ENCODE peak calls at places on chromosomes 3 and 15, in six cellular contexts. R, O, L, V, C and I are unnamed samples.

GRCh38 chr3:15331606-15332404 is 581 bp downstream of the SH3BP5 start:
- DNase-seq in O (no peak), V (no peak), C (no peak), R (peak), L (peak), I (peak)

GRCh38 chr3:188624384-188624783 is 470.4 kb downstream of the LPP start:
- DNase-seq in L (no peak), V (no peak), O (no peak), C (peak), R (no peak), I (no peak)

GRCh38 chr15:100731259-100732156 is 129.1 kb downstream of the ASB7 start:
- DNase-seq in V (no peak), R (no peak), L (no peak), O (no peak), C (no peak), I (no peak)

GRCh38 chr3:187920871-187921270 is 175.6 kb upstream of the BCL6 start:
- DNase-seq in V (no peak), L (no peak), C (peak), O (no peak), R (no peak), I (no peak)

GRCh38 chr15:50114381-50114780 is 4.7 kb downstream of the ATP8B4 start:
- DNase-seq in R (no peak), L (no peak), V (no peak), O (no peak), C (no peak), I (no peak)

GRCh38 chr3:187989458-187990153 is 164.4 kb upstream of the LPP start:
- DNase-seq in C (no peak), L (no peak), V (peak), O (no peak), R (no peak), I (no peak)

GRCh38 chr15:70362911-70363310 is 265.2 kb upstream of the TLE3 start:
- DNase-seq in C (peak), R (no peak), O (no peak), V (no peak), L (no peak), I (peak)

GRCh38 chr3:114775395-114775794 is 371.7 kb downstream of the ZBTB20 start:
- DNase-seq in L (no peak), R (no peak), O (no peak), C (peak), V (no peak), I (no peak)

GRCh38 chr3:111763101-111763500 is 96.0 kb upstream of the PHLDB2 start:
- DNase-seq in R (no peak), C (peak), L (no peak), O (no peak), V (no peak), I (no peak)

GRCh38 chr3:197974016-197974415 is 14.0 kb downstream of the LMLN start:
- DNase-seq in O (no peak), V (no peak), R (no peak), C (no peak), L (no peak), I (no peak)

GRCh38 chr3:15528881-15529537 is 7.5 kb upstream of the COLQ start:
- DNase-seq in R (no peak), C (no peak), V (no peak), O (no peak), L (no peak), I (no peak)

GRCh38 chr3:37726445-37727000 is 135.2 kb upstream of the CTDSPL start:
- DNase-seq in O (peak), C (no peak), V (no peak), L (no peak), R (no peak), I (no peak)

GRCh38 chr3:59563072-59563605 is 513.3 kb upstream of the CFAP20DC start:
- DNase-seq in C (no peak), R (no peak), V (no peak), L (no peak), O (no peak), I (no peak)

GRCh38 chr3:115428825-115429224 is 194.5 kb upstream of the GAP43 start:
- DNase-seq in R (no peak), O (no peak), L (no peak), C (no peak), V (no peak), I (no peak)